ENCODE peak calls at places on chromosomes 1 and 21, in eight cellular contexts. O is OCI-LY7, Y is fibroblast of lung, L is psoas muscle, D is GM23338, Z is right lobe of liver, B is neural progenitor cell, W is brain microvascular endothelial cell. R is an unnamed sample.

GRCh38 chr21:32371913-32372314 is 20.9 kb downstream of the URB1 start:
- DNase-seq in W (peak; percentile 49), Z (peak; percentile 12), B (no peak), L (no peak), D (no peak), Y (peak; percentile 64), O (no peak), R (no peak)

GRCh38 chr1:77824083-77824482 is 44.6 kb downstream of the MIGA1 start:
- DNase-seq in W (peak; percentile 51), B (no peak), Y (peak; percentile 73), Z (no peak), D (peak; percentile 9), L (no peak), O (no peak), R (no peak)

GRCh38 chr21:46094401-46095105 is 3.4 kb upstream of the COL6A2 start:
- DNase-seq in W (no peak), Y (no peak), Z (no peak), B (no peak), L (no peak), O (no peak), D (no peak), R (no peak)

GRCh38 chr1:219666242-219666641 is 53.3 kb upstream of the ZC3H11B start:
- DNase-seq in W (peak; percentile 20), B (no peak), Y (peak; percentile 87), L (no peak), O (no peak), Z (peak; percentile 62), D (no peak), R (no peak)

GRCh38 chr1:25702101-25702775 is 85.6 kb downstream of the MAN1C1 start:
- DNase-seq in Z (no peak), D (peak; percentile 86), Y (peak; percentile 47), W (peak; percentile 33), B (peak; percentile 48), O (no peak), L (no peak), R (no peak)

GRCh38 chr1:91622586-91622985 is 121.9 kb downstream of the CDC7 start:
- DNase-seq in W (no peak), D (no peak), L (peak; percentile 82), Y (peak; percentile 28), B (no peak), Z (no peak), O (no peak), R (peak; percentile 24)

GRCh38 chr1:51524817-51525216 is 5.8 kb upstream of the EPS15 start:
- DNase-seq in Z (no peak), L (no peak), W (no peak), O (no peak), B (no peak), D (no peak), Y (no peak), R (no peak)

GRCh38 chr1:117826551-117827078 is 102.8 kb downstream of the GDAP2 start:
- DNase-seq in D (no peak), Y (peak; percentile 92), W (peak; percentile 84), B (no peak), L (peak; percentile 60), Z (no peak), O (no peak), R (no peak)

GRCh38 chr1:33876970-33877680 is 13.2 kb downstream of the HMGB4 start:
- DNase-seq in B (no peak), Y (peak; percentile 95), D (no peak), W (no peak), Z (no peak), O (no peak), L (peak; percentile 56), R (peak; percentile 80)

GRCh38 chr1:176854725-176855433 is 309.6 kb downstream of the ASTN1 start:
- DNase-seq in W (no peak), Z (no peak), Y (no peak), D (no peak), O (no peak), B (no peak), L (no peak), R (no peak)

GRCh38 chr1:54331091-54331772 is 75.0 kb downstream of the SSBP3 start:
- DNase-seq in D (no peak), W (no peak), O (peak; percentile 73), Y (peak; percentile 44), L (no peak), Z (no peak), B (peak; percentile 41), R (no peak)

GRCh38 chr1:41890841-41891311 is 27.8 kb downstream of the HIVEP3 start:
- DNase-seq in L (peak; percentile 78), D (no peak), Z (peak; percentile 58), O (no peak), Y (peak; percentile 71), W (no peak), B (no peak), R (no peak)

GRCh38 chr1:8374812-8375211 is 56.9 kb downstream of the SLC45A1 start:
- DNase-seq in Z (peak; percentile 51), Y (peak; percentile 28), L (no peak), D (peak; percentile 76), B (peak; percentile 55), W (peak; percentile 45), O (peak; percentile 51), R (no peak)

GRCh38 chr1:35886606-35887431 is 3.8 kb downstream of the AGO1 start:
- DNase-seq in Z (no peak), D (peak; percentile 45), W (no peak), O (peak; percentile 60), B (peak; percentile 48), Y (peak; percentile 19), L (no peak), R (no peak)

GRCh38 chr21:27581168-27581567 is 614.3 kb upstream of the ADAMTS5 start:
- DNase-seq in O (no peak), Y (peak; percentile 79), Z (no peak), D (no peak), B (no peak), L (no peak), W (no peak), R (no peak)

GRCh38 chr1:109617291-109617801 is 2.1 kb downstream of the GNAT2 start:
- DNase-seq in D (peak; percentile 52), Y (peak; percentile 97), O (peak; percentile 25), W (peak; percentile 92), L (no peak), B (peak; percentile 45), Z (no peak), R (no peak)

GRCh38 chr1:60972841-60973364 is 109.5 kb upstream of the NFIA start:
- DNase-seq in Z (no peak), O (no peak), D (no peak), B (no peak), W (peak; percentile 87), Y (peak; percentile 91), L (no peak), R (no peak)

GRCh38 chr1:205810448-205811157 is 2.4 kb downstream of the SLC41A1 start:
- DNase-seq in D (peak; percentile 65), Y (no peak), Z (no peak), W (peak; percentile 33), B (peak; percentile 44), O (peak; percentile 33), L (no peak), R (no peak)

GRCh38 chr1:199619202-199619601 is 408.3 kb upstream of the NR5A2 start:
- DNase-seq in Z (no peak), B (no peak), D (peak; percentile 10), W (no peak), Y (peak; percentile 1), O (no peak), L (no peak), R (no peak)

GRCh38 chr1:56450004-56450666 is 129.2 kb downstream of the PLPP3 start:
- DNase-seq in W (no peak), Y (no peak), D (peak; percentile 47), B (peak; percentile 17), O (no peak), L (no peak), Z (no peak), R (no peak)

GRCh38 chr1:11841245-11842153 is 6.1 kb downstream of the NPPA start:
- DNase-seq in Z (no peak), L (no peak), O (peak; percentile 23), B (no peak), W (no peak), D (no peak), Y (no peak), R (no peak)

GRCh38 chr1:47859092-47859743 is 138.0 kb downstream of the TRABD2B start:
- DNase-seq in O (no peak), Y (no peak), Z (peak; percentile 25), L (no peak), D (no peak), B (no peak), W (no peak), R (no peak)

GRCh38 chr1:8733463-8733862 is 84.0 kb downstream of the RERE start:
- DNase-seq in Y (no peak), B (no peak), O (no peak), D (peak; percentile 57), Z (no peak), L (no peak), W (no peak), R (no peak)

GRCh38 chr1:1436634-1437032 is 1.1 kb downstream of the VWA1 start:
- DNase-seq in B (no peak), D (no peak), W (no peak), L (no peak), Y (no peak), Z (no peak), O (no peak), R (no peak)
- H3K27ac ChIP-seq in B (no peak overlapping the region), D (no peak overlapping the region), W (no peak overlapping the region), L (no peak overlapping the region), Y (no peak overlapping the region), Z (peak overlapping the region; percentile 15), O (no peak overlapping the region), R (peak overlapping the region; percentile 66)

GRCh38 chr1:241331328-241331693 is 25.7 kb downstream of the RGS7 start:
- DNase-seq in D (no peak), Z (no peak), W (no peak), O (no peak), L (no peak), Y (no peak), B (no peak), R (no peak)
- TF ChIP-seq CTCF in D (no peak), Z (no peak), W (no peak), O (no peak), L (no peak), Y (no peak), B (no peak), R (no peak)

GRCh38 chr1:228315484-228315944 is 91.1 kb downstream of the TRIM11 start:
- DNase-seq in O (no peak), Y (no peak), B (no peak), W (no peak), D (no peak), Z (no peak), L (peak; percentile 49), R (peak; percentile 22)
- H3K27ac ChIP-seq in O (no peak overlapping the region), Y (no peak overlapping the region), B (no peak overlapping the region), W (no peak overlapping the region), D (no peak overlapping the region), Z (no peak overlapping the region), L (peak overlapping the region; percentile 75), R (no peak overlapping the region)

DNA sequence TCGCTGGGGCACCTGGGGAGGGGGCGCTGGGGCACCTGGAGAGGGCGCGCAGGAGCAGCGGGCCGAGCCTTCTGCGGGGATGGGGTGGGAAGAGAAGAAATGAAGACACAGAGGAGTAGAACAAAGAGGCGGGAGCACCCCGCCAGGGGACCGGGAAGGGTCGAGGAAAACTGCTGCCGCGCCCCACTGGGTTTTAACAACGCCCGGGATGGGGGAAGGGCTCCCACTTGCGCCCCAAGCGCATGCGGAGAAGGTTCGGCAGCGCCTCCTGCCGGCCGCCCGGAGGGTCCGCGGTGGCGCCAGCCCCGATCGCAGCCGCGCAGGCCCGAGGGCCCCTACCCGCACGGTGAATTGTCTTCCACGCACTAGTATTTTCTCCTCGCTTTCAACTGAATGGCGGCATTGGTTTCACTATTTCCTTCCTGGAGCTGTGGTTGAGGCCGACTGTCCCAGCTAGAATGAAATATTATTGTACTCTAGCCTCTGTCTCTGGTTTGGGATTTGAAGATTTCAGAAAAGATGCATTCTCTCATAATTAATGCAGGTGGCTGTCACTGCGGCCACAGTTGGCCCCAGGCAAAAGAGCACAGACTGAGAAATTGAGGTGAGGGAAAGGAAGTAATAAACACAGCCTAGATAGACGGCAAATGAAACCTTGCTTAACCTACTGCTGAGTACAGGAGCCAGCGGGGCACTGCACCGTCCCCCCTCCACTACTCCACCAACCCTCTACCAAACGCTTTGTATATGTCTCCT is 57.3 kb downstream of the MAB21L3 start:
- DNase-seq in D (peak; percentile 89), W (peak; percentile 27), Z (peak; percentile 88), B (peak; percentile 90), L (peak; percentile 92), O (peak; percentile 40), Y (peak; percentile 36), R (peak; percentile 78)
- TF ChIP-seq CTCF in D (peak; percentile 74), W (peak; percentile 75), Z (peak; percentile 94), B (peak; percentile 87), L (peak; percentile 87), O (peak; percentile 85), Y (peak; percentile 61), R (peak; percentile 95)

R was measured in dorsolateral prefrontal cortex.